ENCODE peak calls at places on chromosomes 11 and 22, in ten cellular contexts. M is effector memory CD4-positive, alpha-beta T cell; F is ascending aorta; N is endothelial cell of umbilical vein; H is fibroblast of lung; K is lung; B is lower lobe of right lung; D is mesendoderm; E is naive thymus-derived CD4-positive, alpha-beta T cell; Z is tibial nerve. S is an unnamed sample. For H3K4me1, the result is how much of the 10 kb centered on the place peaks cover.

GRCh38 chr11:43687120-43687791 is 6.7 kb downstream of the HSD17B12 start:
- DNase-seq in M (no peak), F (peak), N (peak), H (peak), K (peak), B (peak), D (peak), E (no peak), Z (no peak), S (peak)

GRCh38 chr11:14342906-14343305 is 16.1 kb downstream of the RRAS2 start:
- DNase-seq in M (no peak), F (no peak), N (no peak), H (peak), K (no peak), B (no peak), D (no peak), E (no peak), Z (no peak), S (no peak)

GRCh38 chr11:7892751-7893356 is 38.2 kb downstream of the OR10A6 start:
- DNase-seq in M (no peak), F (no peak), N (peak), H (peak), K (no peak), B (no peak), D (peak), E (peak), Z (no peak), S (peak)

GRCh38 chr11:114279778-114280532 is 16.2 kb upstream of the NNMT start:
- DNase-seq in M (no peak), F (no peak), N (peak), H (peak), K (peak), B (no peak), D (no peak), E (no peak), Z (no peak), S (peak)

GRCh38 chr11:28738549-28738948 is 630.4 kb downstream of the METTL15 start:
- DNase-seq in M (no peak), F (no peak), N (peak), H (no peak), K (no peak), B (no peak), D (no peak), E (no peak), Z (no peak), S (peak)

GRCh38 chr11:71251159-71251721 is 1.1 kb downstream of the SHANK2 start:
- DNase-seq in M (no peak), F (no peak), N (no peak), H (no peak), K (no peak), B (peak), D (no peak), E (no peak), Z (no peak), S (peak)

GRCh38 chr11:9362393-9362863 is 22.0 kb upstream of the IPO7 start:
- DNase-seq in M (no peak), F (no peak), N (no peak), H (no peak), K (no peak), B (no peak), D (peak), E (no peak), Z (no peak), S (no peak)

GRCh38 chr22:37472418-37473006 is 13.7 kb downstream of the MFNG start:
- DNase-seq in M (peak), F (no peak), N (no peak), H (peak), K (no peak), B (no peak), D (peak), E (peak), Z (no peak), S (peak)

GRCh38 chr11:6414874-6415328 is 4.0 kb downstream of the APBB1 start:
- DNase-seq in M (no peak), F (no peak), N (no peak), H (no peak), K (no peak), B (no peak), D (no peak), E (no peak), Z (no peak), S (no peak)

GRCh38 chr11:116856423-116856822 is 19.0 kb upstream of the APOA1 start:
- DNase-seq in M (no peak), F (no peak), N (no peak), H (no peak), K (no peak), B (no peak), D (no peak), E (no peak), Z (no peak), S (no peak)

GRCh38 chr22:40200795-40201194 is 23.1 kb downstream of the TNRC6B start:
- DNase-seq in M (no peak), F (no peak), N (no peak), H (no peak), K (no peak), B (no peak), D (no peak), E (no peak), Z (no peak), S (no peak)

GRCh38 chr11:115158053-115158452 is 346.2 kb downstream of the CADM1 start:
- DNase-seq in M (no peak), F (no peak), N (no peak), H (no peak), K (no peak), B (no peak), D (no peak), E (no peak), Z (no peak), S (no peak)

GRCh38 chr11:125923012-125923579 is 18.8 kb downstream of the DDX25 start:
- DNase-seq in M (peak), F (no peak), N (peak), H (peak), K (peak), B (no peak), D (peak), E (peak), Z (peak), S (peak)

GRCh38 chr11:116138280-116138679 is 634.1 kb upstream of the CADM1 start:
- DNase-seq in M (no peak), F (no peak), N (no peak), H (no peak), K (no peak), B (no peak), D (no peak), E (no peak), Z (no peak), S (no peak)

GRCh38 chr11:115643491-115643995 is 139.3 kb upstream of the CADM1 start:
- DNase-seq in M (no peak), F (no peak), N (no peak), H (no peak), K (no peak), B (no peak), D (no peak), E (no peak), Z (no peak), S (no peak)

GRCh38 chr11:19370100-19370861 is 129.5 kb upstream of the E2F8 start:
- DNase-seq in M (no peak), F (no peak), N (peak), H (peak), K (peak), B (no peak), D (peak), E (no peak), Z (peak), S (peak)

GRCh38 chr11:112366777-112367176 is 106.1 kb upstream of the PLET1 start:
- DNase-seq in M (no peak), F (no peak), N (no peak), H (peak), K (no peak), B (no peak), D (no peak), E (no peak), Z (no peak), S (peak)

GRCh38 chr11:131447268-131447667 is 76.9 kb downstream of the NTM start:
- DNase-seq in M (no peak), F (no peak), N (no peak), H (no peak), K (no peak), B (no peak), D (no peak), E (no peak), Z (no peak), S (no peak)

GRCh38 chr22:26648011-26648497 is 9.3 kb upstream of the MIAT start:
- DNase-seq in M (no peak), F (no peak), N (no peak), H (no peak), K (no peak), B (no peak), D (peak), E (peak), Z (no peak), S (no peak)

GRCh38 chr22:49205401-49205800 is 622.3 kb downstream of the BRD1 start:
- DNase-seq in M (no peak), F (no peak), N (no peak), H (no peak), K (no peak), B (no peak), D (no peak), E (no peak), Z (no peak), S (no peak)

GRCh38 chr11:11057472-11057854 is 199.6 kb upstream of the ZBED5 start:
- DNase-seq in M (no peak), F (no peak), N (no peak), H (no peak), K (peak), B (no peak), D (no peak), E (no peak), Z (no peak), S (no peak)

GRCh38 chr11:8610532-8611116 is 16.6 kb upstream of the STK33 start:
- DNase-seq in M (no peak), F (no peak), N (peak), H (peak), K (no peak), B (no peak), D (peak), E (peak), Z (no peak), S (no peak)

GRCh38 chr11:25527841-25528240 is 804.1 kb upstream of the ANO3 start:
- DNase-seq in M (no peak), F (no peak), N (no peak), H (no peak), K (no peak), B (no peak), D (no peak), E (no peak), Z (no peak), S (no peak)

GRCh38 chr22:38467904-38468760 is at the start of gene KDELR3:
- DNase-seq in M (no peak), F (no peak), N (peak), H (peak), K (peak), B (peak), D (peak), E (no peak), Z (peak), S (peak)

GRCh38 chr11:7079545-7080135 is 9.2 kb upstream of the RBMXL2 start:
- DNase-seq in M (no peak), F (no peak), N (no peak), H (no peak), K (no peak), B (no peak), D (peak), E (no peak), Z (no peak), S (no peak)

GRCh38 chr11:2400761-2401435 is 348 bp downstream of the TSSC4 start:
- DNase-seq in M (no peak), F (no peak), N (no peak), H (no peak), K (no peak), B (no peak), D (no peak), E (no peak), Z (no peak), S (no peak)

GRCh38 chr22:27157090-27157489 is 499.7 kb downstream of the MIAT start:
- DNase-seq in M (no peak), F (no peak), N (no peak), H (no peak), K (no peak), B (no peak), D (no peak), E (no peak), Z (no peak), S (no peak)

GRCh38 chr11:63573881-63574855 is 11.0 kb upstream of the PLAAT2 start:
- DNase-seq in M (no peak), F (no peak), N (peak), H (peak), K (peak), B (no peak), D (peak), E (peak), Z (no peak), S (no peak)

GRCh38 chr11:94948070-94948617 is 25.2 kb downstream of the CWC15 start:
- DNase-seq in M (no peak), F (no peak), N (no peak), H (peak), K (no peak), B (no peak), D (no peak), E (no peak), Z (no peak), S (peak)

GRCh38 chr11:103395612-103396011 is 286.4 kb downstream of the DYNC2H1 start:
- DNase-seq in M (no peak), F (no peak), N (peak), H (no peak), K (no peak), B (no peak), D (peak), E (no peak), Z (no peak), S (peak)

GRCh38 chr11:31844351-31844750 is 33.2 kb upstream of the PAX6 start:
- DNase-seq in M (no peak), F (no peak), N (no peak), H (no peak), K (no peak), B (no peak), D (no peak), E (no peak), Z (no peak), S (no peak)

GRCh38 chr11:103624708-103625623 is 411.5 kb upstream of the DDI1 start:
- DNase-seq in M (no peak), F (no peak), N (peak), H (peak), K (no peak), B (no peak), D (peak), E (no peak), Z (no peak), S (peak)

GRCh38 chr11:11171854-11172253 is 181.2 kb downstream of the CSNK2A3 start:
- DNase-seq in M (peak), F (no peak), N (no peak), H (no peak), K (no peak), B (no peak), D (no peak), E (peak), Z (no peak), S (no peak)

DNA sequence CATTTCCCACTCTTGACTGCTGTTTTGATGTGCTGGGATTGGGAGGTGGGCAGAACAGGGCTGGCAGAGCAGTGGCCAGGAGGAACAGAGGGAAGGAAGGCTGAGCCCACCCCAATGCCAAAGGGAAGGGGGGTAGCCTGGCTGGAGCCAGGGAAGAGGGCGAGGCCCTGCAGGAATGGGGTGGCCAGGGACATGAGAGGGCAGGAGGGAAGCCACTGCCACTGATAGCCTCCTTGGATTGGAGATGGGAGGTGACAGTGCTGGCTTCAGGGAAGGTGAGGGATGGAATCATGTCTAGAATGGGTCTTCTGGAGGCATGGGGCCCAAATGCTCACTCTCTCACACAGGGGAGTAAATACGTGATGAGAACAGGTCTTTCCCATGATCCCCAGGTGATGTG is 19.6 kb downstream of the FXYD6 start:
- DNase-seq in M (no peak), F (no peak), N (no peak), H (no peak), K (no peak), B (no peak), D (no peak), E (no peak), Z (no peak), S (no peak)
- H3K4me1 ChIP-seq in M (under half), F (under half), N (under half), H (under half), K (under half), B (under half), D (under half), E (under half), Z (under half), S (under half)

GRCh38 chr22:24693359-24693758 is 81.2 kb downstream of the PIWIL3 start:
- DNase-seq in M (no peak), F (no peak), N (peak), H (peak), K (no peak), B (no peak), D (no peak), E (no peak), Z (no peak), S (peak)
- H3K4me1 ChIP-seq in M (under half), F (under half), N (under half), H (under half), K (under half), B (under half), D (under half), E (under half), Z (under half), S (under half)

GRCh38 chr11:47516155-47516554 is 36.8 kb downstream of the CELF1 start:
- DNase-seq in M (no peak), F (no peak), N (no peak), H (no peak), K (no peak), B (no peak), D (no peak), E (no peak), Z (no peak), S (no peak)

GRCh38 chr11:47514825-47515647 is 37.9 kb downstream of the CELF1 start:
- DNase-seq in M (no peak), F (no peak), N (peak), H (peak), K (no peak), B (no peak), D (peak), E (no peak), Z (no peak), S (peak)

GRCh38 chr11:47512701-47513100 is 40.2 kb downstream of the CELF1 start:
- DNase-seq in M (no peak), F (no peak), N (no peak), H (no peak), K (no peak), B (no peak), D (peak), E (no peak), Z (no peak), S (no peak)

GRCh38 chr11:47518212-47518959 is 34.5 kb downstream of the CELF1 start:
- DNase-seq in M (no peak), F (no peak), N (peak), H (no peak), K (no peak), B (no peak), D (peak), E (peak), Z (no peak), S (no peak)

DNA sequence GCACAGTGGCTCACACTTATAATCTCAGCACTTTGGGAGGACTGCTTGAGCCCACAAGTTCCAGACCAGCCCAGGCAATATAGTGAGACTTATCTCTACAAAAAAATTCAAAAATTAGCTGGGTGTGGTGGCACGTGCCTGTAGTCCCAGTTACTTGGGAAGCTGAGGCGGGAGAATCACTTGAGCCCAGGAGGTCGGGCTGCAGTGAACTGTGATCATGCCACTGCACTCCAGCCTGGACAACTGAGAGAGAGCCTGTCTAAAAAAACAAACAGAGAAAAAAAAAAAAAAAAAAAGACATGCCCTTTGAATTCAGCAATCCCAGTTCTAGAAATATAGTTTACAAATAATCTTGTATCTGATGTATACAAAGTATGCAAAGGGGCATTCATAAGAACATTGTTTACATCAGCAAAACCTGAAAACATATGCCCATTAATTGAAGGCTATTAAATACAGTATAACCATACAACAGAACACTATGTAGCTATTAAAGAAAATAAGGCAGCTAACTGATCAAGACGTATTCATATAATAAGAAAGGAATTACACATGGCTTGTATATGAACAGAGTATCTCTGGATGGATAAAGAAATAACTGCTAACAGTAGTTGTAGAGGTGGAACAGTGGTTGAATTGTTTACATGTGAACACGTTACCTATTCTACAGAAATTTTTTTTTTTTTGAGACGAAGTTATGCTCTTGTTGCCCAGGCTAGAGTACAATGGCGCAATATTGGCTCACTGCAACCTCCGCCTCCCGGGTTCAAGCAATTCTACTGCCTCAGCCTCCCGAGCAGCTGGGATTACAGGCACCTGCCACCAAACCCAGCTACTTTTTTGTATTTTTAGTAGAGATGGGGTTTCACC is 35.7 kb downstream of the CELF1 start:
- DNase-seq in M (no peak), F (no peak), N (no peak), H (no peak), K (no peak), B (no peak), D (no peak), E (no peak), Z (no peak), S (no peak)
- H3K4me1 ChIP-seq in M (under half), F (under half), N (under half), H (under half), K (half or more), B (half or more), D (under half), E (under half), Z (under half), S (under half)

GRCh38 chr11:65569164-65569972 is 909 bp upstream of the ZNRD2 start:
- DNase-seq in M (no peak), F (no peak), N (no peak), H (no peak), K (no peak), B (no peak), D (no peak), E (no peak), Z (no peak), S (no peak)
- H3K4me1 ChIP-seq in M (half or more), F (under half), N (under half), H (under half), K (under half), B (half or more), D (under half), E (half or more), Z (under half), S (under half)

DNA sequence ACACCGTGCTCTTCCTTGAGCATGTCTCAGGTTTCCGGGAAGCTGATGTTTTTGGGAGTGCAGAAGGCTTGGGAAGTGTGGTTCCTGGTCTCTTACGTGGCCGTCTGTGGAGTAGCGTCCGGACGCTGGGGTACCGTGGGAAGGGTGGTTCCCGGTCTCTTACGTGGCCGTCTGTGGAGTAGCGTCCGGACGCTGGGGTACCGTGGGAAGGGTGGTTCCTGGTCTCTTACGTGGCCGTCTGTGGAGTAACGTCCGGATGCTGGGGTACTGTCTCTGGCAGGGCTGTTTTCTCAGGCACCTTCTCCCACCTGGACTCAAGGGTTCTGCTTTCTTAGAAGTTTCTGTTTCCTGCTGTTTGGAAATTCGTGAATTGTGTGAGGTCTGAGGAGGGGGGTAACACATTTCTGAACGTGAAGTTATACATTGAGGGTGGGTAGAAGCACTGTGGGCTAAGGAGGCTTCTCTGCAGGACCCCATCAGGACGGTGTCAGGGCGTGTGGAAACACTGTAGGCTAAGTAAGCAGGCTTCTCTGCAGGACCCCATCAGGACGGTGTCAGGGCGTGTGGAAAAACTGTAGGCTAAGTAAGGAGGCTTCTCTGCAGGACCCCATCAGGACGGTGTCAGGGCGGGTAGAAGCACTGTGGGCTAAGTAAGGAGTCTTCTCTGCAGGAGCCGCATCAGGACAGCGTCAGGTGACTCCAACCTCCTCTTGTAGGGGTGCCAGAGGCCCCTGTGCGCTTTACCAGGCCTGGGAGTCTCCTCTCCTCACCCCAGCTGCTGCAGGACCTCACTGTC is 5.3 kb upstream of the IFITM3 start:
- DNase-seq in M (no peak), F (no peak), N (no peak), H (no peak), K (no peak), B (no peak), D (no peak), E (no peak), Z (peak), S (no peak)
- H3K4me1 ChIP-seq in M (under half), F (under half), N (under half), H (under half), K (under half), B (under half), D (under half), E (under half), Z (under half), S (under half)

GRCh38 chr11:128093689-128094088 is 493.7 kb downstream of the ETS1 start:
- DNase-seq in M (no peak), F (no peak), N (no peak), H (no peak), K (no peak), B (no peak), D (no peak), E (no peak), Z (no peak), S (no peak)
- H3K4me1 ChIP-seq in M (under half), F (under half), N (under half), H (under half), K (under half), B (under half), D (under half), E (under half), Z (under half), S (under half)